ENCODE peak calls at places on chromosomes 5 and 9, in four cellular contexts. D, V, Y and X are unnamed samples.

GRCh38 chr9:27133817-27134216 is 24.8 kb downstream of the TEK start:
- DNase-seq in D (no peak), V (no peak), Y (no peak), X (no peak)

GRCh38 chr9:110130791-110131416 is 77.1 kb downstream of the C9orf152 start:
- DNase-seq in D (no peak), V (no peak), Y (no peak), X (no peak)

GRCh38 chr5:35908814-35909213 is 29.6 kb downstream of the CAPSL start:
- DNase-seq in D (no peak), V (no peak), Y (no peak), X (no peak)

GRCh38 chr5:103441523-103441922 is 121.1 kb downstream of the NUDT12 start:
- DNase-seq in D (no peak), V (no peak), Y (no peak), X (no peak)

GRCh38 chr5:18798058-18798457 is 1163.8 kb downstream of the TAF11L14 start:
- DNase-seq in D (no peak), V (no peak), Y (no peak), X (no peak)

GRCh38 chr5:122121782-122122465 is 7.4 kb upstream of the ZNF474 start:
- DNase-seq in D (peak), V (no peak), Y (no peak), X (peak)

GRCh38 chr9:93236541-93237206 is 52.7 kb downstream of the WNK2 start:
- DNase-seq in D (no peak), V (no peak), Y (no peak), X (no peak)

GRCh38 chr9:77449177-77450092 is 198.7 kb downstream of the GNA14 start:
- DNase-seq in D (peak), V (no peak), Y (no peak), X (no peak)

GRCh38 chr9:89667730-89668129 is 62.9 kb downstream of the GADD45G start:
- DNase-seq in D (no peak), V (no peak), Y (no peak), X (no peak)

GRCh38 chr5:150644058-150644457 is 3.6 kb downstream of the SYNPO start:
- DNase-seq in D (no peak), V (no peak), Y (no peak), X (no peak)

GRCh38 chr9:34010979-34011378 is 37.7 kb downstream of the UBAP2 start:
- DNase-seq in D (no peak), V (no peak), Y (peak), X (no peak)
- TF ChIP-seq CTCF in D (peak), V (no peak), Y (peak), X (peak)

GRCh38 chr5:57304931-57305330 is 131.1 kb downstream of the GPBP1 start:
- DNase-seq in D (no peak), V (no peak), Y (no peak), X (no peak)

GRCh38 chr5:57299945-57300344 is 126.1 kb downstream of the GPBP1 start:
- DNase-seq in D (no peak), V (no peak), Y (no peak), X (no peak)

GRCh38 chr5:57302643-57303042 is 128.8 kb downstream of the GPBP1 start:
- DNase-seq in D (peak), V (no peak), Y (no peak), X (no peak)

GRCh38 chr5:57303985-57304384 is 130.1 kb downstream of the GPBP1 start:
- DNase-seq in D (no peak), V (no peak), Y (no peak), X (no peak)

GRCh38 chr5:57302164-57302563 is 128.3 kb downstream of the GPBP1 start:
- DNase-seq in D (peak), V (no peak), Y (no peak), X (peak)
- TF ChIP-seq CTCF in D (no peak), V (no peak), Y (no peak), X (peak)

GRCh38 chr5:157354825-157355224 is 88.9 kb downstream of the CYFIP2 start:
- DNase-seq in D (no peak), V (no peak), Y (no peak), X (no peak)
- TF ChIP-seq CTCF in D (peak), V (no peak), Y (no peak), X (peak)

GRCh38 chr5:168365581-168366081 is 74.2 kb downstream of the WWC1 start:
- DNase-seq in D (peak), V (peak), Y (peak), X (no peak)
- TF ChIP-seq CTCF in D (peak), V (peak), Y (no peak), X (peak)

DNA sequence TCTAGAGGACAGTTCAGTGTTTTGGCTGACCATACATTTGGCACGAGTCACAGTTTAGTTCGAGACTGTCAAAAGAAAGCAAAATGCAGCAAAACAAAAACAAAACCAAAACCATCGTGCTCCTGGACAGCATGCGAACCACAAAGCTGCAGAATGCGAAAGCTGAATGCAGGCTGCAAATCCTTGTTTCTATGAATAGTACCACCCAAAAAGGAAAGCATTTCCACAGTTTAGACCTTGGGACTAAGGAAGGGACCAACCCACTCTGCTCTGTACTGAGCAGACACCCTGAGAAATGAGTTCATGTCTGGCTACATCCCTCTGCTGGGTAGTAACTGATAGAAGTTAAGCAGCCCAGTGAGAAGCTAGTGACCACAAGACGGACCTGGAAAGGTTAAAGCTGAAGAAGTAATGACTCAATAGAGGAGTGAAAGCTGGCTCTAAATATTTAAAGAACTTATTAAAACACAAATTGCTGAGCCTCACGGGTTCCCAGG is 3.9 kb downstream of the GCNT4 start:
- DNase-seq in D (peak), V (no peak), Y (no peak), X (no peak)
- TF ChIP-seq CTCF in D (no peak), V (no peak), Y (no peak), X (no peak)

GRCh38 chr9:124518116-124518515 is 10.9 kb upstream of the NR5A1 start:
- DNase-seq in D (no peak), V (no peak), Y (no peak), X (no peak)

GRCh38 chr9:124526174-124526573 is 19.0 kb upstream of the NR5A1 start:
- DNase-seq in D (no peak), V (no peak), Y (no peak), X (no peak)

GRCh38 chr9:124520206-124520596 is 13.0 kb upstream of the NR5A1 start:
- DNase-seq in D (no peak), V (no peak), Y (no peak), X (no peak)

GRCh38 chr9:124521142-124521541 is 13.9 kb upstream of the NR5A1 start:
- DNase-seq in D (no peak), V (no peak), Y (no peak), X (no peak)

DNA sequence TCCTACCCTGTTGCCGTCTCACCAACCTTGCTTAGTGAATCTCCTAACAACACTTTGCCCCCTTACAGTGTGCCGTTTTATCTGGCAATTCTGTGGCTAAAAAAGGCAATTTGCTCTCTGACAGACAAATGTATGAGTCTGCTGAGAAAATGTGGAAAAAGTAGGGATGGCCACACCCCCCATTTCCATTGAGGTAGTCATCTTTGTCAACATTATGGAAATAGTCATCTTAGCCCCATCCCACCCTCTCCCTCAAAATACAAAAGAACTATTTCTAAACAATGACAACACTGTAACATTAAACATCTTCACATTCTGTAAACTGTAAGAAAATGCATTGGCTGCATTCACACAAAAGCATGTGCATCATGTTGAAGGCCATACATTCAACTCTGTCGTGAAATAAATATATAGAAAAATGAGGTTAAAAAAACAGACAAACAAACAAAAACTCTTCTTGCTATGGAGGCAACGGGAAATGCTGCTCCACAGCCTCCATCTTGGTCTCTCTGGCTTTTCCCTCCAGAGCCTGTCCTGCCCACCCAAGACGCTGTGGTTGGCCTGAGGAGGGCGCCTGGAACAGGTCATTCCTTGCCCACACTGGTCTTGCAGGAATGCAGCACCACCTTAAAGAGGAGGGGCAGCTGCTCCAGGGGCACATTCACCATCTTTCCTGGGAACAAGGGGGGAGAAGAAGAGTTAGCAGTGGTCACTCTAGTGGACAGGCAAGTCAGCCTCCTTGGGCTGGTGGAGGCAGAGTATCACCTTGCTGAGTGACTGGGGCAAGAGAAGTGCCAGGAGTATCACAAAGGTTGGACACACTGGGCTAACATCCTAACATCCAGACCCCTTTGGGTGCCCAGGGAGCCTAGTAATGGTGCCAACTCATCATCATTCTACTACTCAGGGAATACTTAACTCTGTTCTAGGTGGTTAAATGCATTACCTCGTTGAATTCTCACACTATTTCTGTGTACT is 15.2 kb upstream of the NR5A1 start:
- DNase-seq in D (peak), V (no peak), Y (no peak), X (no peak)
- TF ChIP-seq CTCF in D (no peak), V (no peak), Y (no peak), X (peak)

DNA sequence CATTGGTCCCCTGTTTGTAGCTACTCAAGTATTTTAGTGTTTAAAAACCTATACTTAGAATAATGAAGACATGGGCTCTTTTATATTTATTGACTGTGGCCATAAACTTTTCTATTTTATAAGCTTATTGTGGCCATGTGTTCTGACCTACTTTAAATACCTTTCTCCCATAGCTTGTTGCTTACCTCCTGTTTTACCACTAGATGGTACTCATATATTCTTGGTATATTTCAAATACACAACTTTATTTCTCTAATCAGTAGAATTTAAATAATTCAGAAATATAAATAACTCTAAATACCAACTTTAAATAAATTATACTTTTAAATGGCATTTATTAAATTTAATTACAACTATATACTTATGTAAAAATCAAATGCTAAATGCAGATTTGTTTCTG is 498.0 kb downstream of the PRDM9 start:
- DNase-seq in D (no peak), V (no peak), Y (no peak), X (no peak)
- TF ChIP-seq CTCF in D (no peak), V (no peak), Y (no peak), X (peak)

GRCh38 chr9:16143310-16143709 is 590.5 kb downstream of the CCDC171 start:
- DNase-seq in D (peak), V (no peak), Y (no peak), X (no peak)

GRCh38 chr9:16143947-16144890 is 591.4 kb downstream of the CCDC171 start:
- DNase-seq in D (no peak), V (no peak), Y (no peak), X (no peak)

GRCh38 chr9:16147726-16148125 is 594.9 kb downstream of the CCDC171 start:
- DNase-seq in D (no peak), V (no peak), Y (no peak), X (no peak)

GRCh38 chr9:16146661-16147060 is 593.8 kb downstream of the CCDC171 start:
- DNase-seq in D (no peak), V (no peak), Y (no peak), X (no peak)

DNA sequence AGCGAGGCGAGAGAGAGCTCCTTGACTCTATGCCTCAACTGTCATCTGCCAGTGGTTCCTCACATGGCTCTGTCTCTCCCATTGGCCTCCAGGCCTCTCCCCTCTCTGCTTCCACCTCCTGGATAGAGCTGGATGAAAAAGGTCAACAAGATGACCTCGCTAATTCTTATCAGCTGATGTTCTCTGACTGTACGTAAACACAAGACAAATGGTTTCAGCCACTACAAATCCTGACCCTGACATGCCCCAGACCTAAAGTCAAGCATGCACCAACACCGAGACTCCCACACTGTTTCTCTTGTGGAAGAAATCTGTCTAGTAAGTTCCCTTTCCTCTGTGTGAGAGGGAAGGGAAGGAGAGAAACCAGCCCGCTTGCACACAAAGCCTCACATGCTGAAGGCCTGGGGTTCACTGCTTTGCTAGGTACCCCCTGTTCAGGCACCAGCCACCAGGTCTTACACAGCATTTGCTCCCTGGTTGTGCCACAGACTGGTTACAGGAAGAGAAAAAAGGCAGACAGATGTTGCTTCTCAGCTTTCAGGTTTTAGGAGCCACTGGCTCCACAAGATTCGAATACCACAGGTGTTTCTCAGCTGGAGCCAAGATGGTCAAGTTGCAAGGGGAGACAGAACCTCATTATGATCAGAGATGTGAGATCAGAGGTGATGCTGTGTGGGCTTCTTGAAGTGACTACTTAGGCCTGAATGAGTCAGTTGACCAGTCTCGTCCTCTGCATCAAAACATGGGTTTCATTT is 592.5 kb downstream of the CCDC171 start:
- DNase-seq in D (peak), V (no peak), Y (no peak), X (no peak)
- TF ChIP-seq CTCF in D (no peak), V (no peak), Y (no peak), X (no peak)

GRCh38 chr5:155594270-155594669 is 580.7 kb downstream of the KIF4B start:
- DNase-seq in D (no peak), V (no peak), Y (no peak), X (no peak)
- TF ChIP-seq CTCF in D (no peak), V (peak), Y (no peak), X (peak)